ENCODE peak calls at places on chromosomes 12 and 14, in ten cellular contexts. Y is fibroblast of lung, S is PC-9, N is fibroblast of mammary gland, J is neural crest cell, D is astrocyte of the spinal cord, B is AG04449, P is cardiac fibroblast, Z is mammary epithelial cell, L is breast epithelium. V is an unnamed sample.

GRCh38 chr14:105525861-105526780 is at the start of gene TMEM121:
- DNase-seq in Y (no peak), S (no peak), N (no peak), J (peak), D (no peak), B (no peak), P (no peak), Z (no peak), L (peak), V (peak)

GRCh38 chr12:64450057-64450640 is 1.8 kb upstream of the TBK1 start:
- DNase-seq in Y (no peak), S (no peak), N (no peak), J (no peak), D (no peak), B (no peak), P (no peak), Z (no peak), L (no peak), V (no peak)

GRCh38 chr12:4289334-4289878 is 15.8 kb downstream of the CCND2 start:
- DNase-seq in Y (no peak), S (no peak), N (no peak), J (no peak), D (no peak), B (no peak), P (no peak), Z (no peak), L (no peak), V (no peak)

GRCh38 chr12:39755475-39755874 is 135.9 kb upstream of the ABCD2 start:
- DNase-seq in Y (no peak), S (no peak), N (no peak), J (no peak), D (no peak), B (no peak), P (no peak), Z (no peak), L (no peak), V (no peak)

GRCh38 chr12:16136206-16136605 is 141.3 kb downstream of the SLC15A5 start:
- DNase-seq in Y (no peak), S (no peak), N (no peak), J (no peak), D (no peak), B (no peak), P (no peak), Z (no peak), L (no peak), V (no peak)

GRCh38 chr12:8860165-8860961 is 37.9 kb downstream of the A2ML1 start:
- DNase-seq in Y (peak), S (peak), N (peak), J (peak), D (peak), B (peak), P (peak), Z (peak), L (peak), V (peak)

GRCh38 chr14:100524933-100525243 is 62.3 kb downstream of the BEGAIN start:
- DNase-seq in Y (peak), S (no peak), N (peak), J (peak), D (no peak), B (no peak), P (no peak), Z (no peak), L (no peak), V (peak)

GRCh38 chr12:26122681-26123481 is 2.0 kb downstream of the BHLHE41 start:
- DNase-seq in Y (peak), S (peak), N (peak), J (peak), D (peak), B (no peak), P (peak), Z (peak), L (peak), V (peak)

GRCh38 chr14:77469041-77469440 is 11.1 kb downstream of the AHSA1 start:
- DNase-seq in Y (no peak), S (no peak), N (no peak), J (no peak), D (no peak), B (no peak), P (no peak), Z (no peak), L (no peak), V (no peak)

GRCh38 chr12:64221656-64222010 is 463 bp downstream of the KICS2 start:
- DNase-seq in Y (peak), S (peak), N (peak), J (peak), D (peak), B (no peak), P (peak), Z (peak), L (peak), V (peak)

GRCh38 chr14:61564623-61565091 is 130.7 kb upstream of the HIF1A start:
- DNase-seq in Y (peak), S (peak), N (peak), J (no peak), D (peak), B (peak), P (peak), Z (peak), L (no peak), V (no peak)

GRCh38 chr12:5520037-5520436 is 88.1 kb downstream of the NTF3 start:
- DNase-seq in Y (no peak), S (no peak), N (no peak), J (no peak), D (no peak), B (no peak), P (no peak), Z (no peak), L (no peak), V (no peak)

GRCh38 chr12:2764398-2764797 is 30.4 kb upstream of the FKBP4 start:
- DNase-seq in Y (no peak), S (no peak), N (no peak), J (no peak), D (no peak), B (no peak), P (no peak), Z (no peak), L (no peak), V (no peak)

GRCh38 chr12:24560867-24561266 is 388.0 kb downstream of the BCAT1 start:
- DNase-seq in Y (no peak), S (no peak), N (peak), J (no peak), D (peak), B (no peak), P (peak), Z (no peak), L (no peak), V (peak)
- TF ChIP-seq CTCF in Y (no peak), S (no peak), N (no peak), J (no peak), D (no peak), B (no peak), P (no peak), Z (no peak), L (no peak), V (peak)

GRCh38 chr14:102451064-102451352 is 58.6 kb downstream of the ANKRD9 start:
- DNase-seq in Y (no peak), S (no peak), N (no peak), J (no peak), D (no peak), B (no peak), P (no peak), Z (no peak), L (no peak), V (no peak)
- TF ChIP-seq CTCF in Y (no peak), S (no peak), N (no peak), J (no peak), D (no peak), B (no peak), P (no peak), Z (no peak), L (no peak), V (no peak)

GRCh38 chr12:53804429-53804828 is 52.6 kb upstream of the CISTR start:
- DNase-seq in Y (no peak), S (peak), N (no peak), J (no peak), D (no peak), B (no peak), P (no peak), Z (peak), L (peak), V (no peak)

GRCh38 chr12:53805801-53806200 is 54.0 kb upstream of the CISTR start:
- DNase-seq in Y (peak), S (no peak), N (peak), J (no peak), D (no peak), B (no peak), P (no peak), Z (peak), L (no peak), V (no peak)

GRCh38 chr12:53803194-53803593 is 51.4 kb upstream of the CISTR start:
- DNase-seq in Y (no peak), S (no peak), N (peak), J (no peak), D (no peak), B (no peak), P (no peak), Z (no peak), L (no peak), V (no peak)

GRCh38 chr12:53805067-53805466 is 53.3 kb upstream of the CISTR start:
- DNase-seq in Y (no peak), S (peak), N (peak), J (no peak), D (no peak), B (no peak), P (peak), Z (peak), L (no peak), V (no peak)

DNA sequence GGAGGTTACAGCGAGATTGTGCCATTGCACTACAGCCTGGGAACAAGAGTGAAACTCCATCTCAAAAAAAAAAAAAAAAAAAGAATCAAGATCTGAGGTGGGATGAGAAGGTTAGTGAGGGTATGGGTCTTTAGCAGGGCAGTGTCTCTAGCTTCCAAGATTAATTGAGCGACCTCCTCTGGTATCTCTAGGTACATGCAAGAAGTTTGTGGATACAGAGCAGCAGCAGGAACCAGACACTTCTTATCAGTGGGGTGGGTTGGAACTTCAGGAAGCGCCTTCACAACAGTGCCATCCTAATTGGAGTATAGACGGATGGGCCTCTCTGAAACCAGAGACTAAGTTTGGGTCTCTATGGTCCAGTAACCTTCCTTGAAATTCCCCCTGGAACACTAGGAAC is 51.9 kb upstream of the CISTR start:
- DNase-seq in Y (no peak), S (peak), N (no peak), J (no peak), D (no peak), B (no peak), P (no peak), Z (no peak), L (no peak), V (peak)
- TF ChIP-seq CTCF in Y (no peak), S (peak), N (no peak), J (no peak), D (no peak), B (no peak), P (no peak), Z (no peak), L (no peak), V (peak)

GRCh38 chr14:68405959-68406358 is 386.9 kb downstream of the ZFP36L1 start:
- DNase-seq in Y (peak), S (no peak), N (peak), J (no peak), D (no peak), B (no peak), P (no peak), Z (peak), L (no peak), V (no peak)

GRCh38 chr14:68407275-68407674 is 385.6 kb downstream of the ZFP36L1 start:
- DNase-seq in Y (no peak), S (no peak), N (no peak), J (no peak), D (no peak), B (no peak), P (no peak), Z (no peak), L (no peak), V (no peak)

GRCh38 chr14:68409355-68409754 is 383.5 kb downstream of the ZFP36L1 start:
- DNase-seq in Y (peak), S (no peak), N (peak), J (no peak), D (no peak), B (no peak), P (peak), Z (no peak), L (no peak), V (no peak)

GRCh38 chr14:68407838-68408237 is 385.0 kb downstream of the ZFP36L1 start:
- DNase-seq in Y (no peak), S (no peak), N (no peak), J (no peak), D (no peak), B (no peak), P (no peak), Z (no peak), L (no peak), V (no peak)

GRCh38 chr14:68408680-68409079 is 384.2 kb downstream of the ZFP36L1 start:
- DNase-seq in Y (peak), S (no peak), N (peak), J (no peak), D (no peak), B (no peak), P (no peak), Z (no peak), L (no peak), V (peak)
- TF ChIP-seq CTCF in Y (no peak), S (no peak), N (peak), J (no peak), D (peak), B (no peak), P (peak), Z (no peak), L (no peak), V (peak)

DNA sequence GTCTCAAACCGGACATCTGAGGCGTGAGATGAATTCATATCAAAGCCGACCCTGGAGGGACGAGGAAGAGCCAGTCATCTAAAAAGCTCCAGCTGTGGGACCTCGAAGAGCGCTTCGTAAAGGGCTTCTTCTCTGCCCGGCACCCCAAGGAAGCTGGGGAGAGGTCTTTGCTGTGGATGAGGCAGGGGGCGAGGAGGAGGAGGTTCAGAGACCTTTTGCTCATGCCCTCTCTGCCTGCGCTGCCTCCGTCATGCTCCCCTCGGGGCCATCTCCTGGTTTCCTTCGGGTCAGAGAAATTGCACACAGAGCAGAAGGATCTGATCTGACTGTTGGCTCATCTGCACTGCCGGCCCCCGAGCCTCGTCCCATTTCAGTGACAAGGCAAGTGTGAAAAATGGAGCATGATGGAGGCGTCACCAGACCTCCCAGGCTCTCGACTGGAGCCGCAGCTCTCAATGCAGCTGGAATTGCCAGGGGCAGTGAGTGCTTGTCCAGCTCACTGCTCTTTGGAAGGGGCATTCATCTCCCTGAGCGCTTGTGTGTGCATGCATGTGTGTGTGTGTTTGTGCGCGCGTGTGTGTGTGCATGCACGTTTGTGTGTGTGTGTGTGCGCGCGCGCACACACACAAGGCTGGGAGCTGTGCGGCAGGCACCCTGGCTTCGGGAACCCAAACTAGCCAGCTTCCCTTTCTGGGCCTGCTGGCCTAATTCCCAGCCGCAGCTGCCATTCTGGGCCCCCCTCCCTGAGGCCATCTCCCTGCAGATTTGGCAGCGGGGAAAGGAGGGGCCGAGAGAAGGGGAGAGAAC is 9.2 kb downstream of the CABP1 start:
- DNase-seq in Y (no peak), S (no peak), N (no peak), J (no peak), D (no peak), B (no peak), P (no peak), Z (no peak), L (no peak), V (peak)
- TF ChIP-seq CTCF in Y (no peak), S (peak), N (no peak), J (no peak), D (no peak), B (no peak), P (no peak), Z (no peak), L (no peak), V (no peak)

GRCh38 chr14:71089974-71090373 is 182.7 kb downstream of the PCNX1 start:
- DNase-seq in Y (peak), S (no peak), N (peak), J (no peak), D (no peak), B (peak), P (peak), Z (no peak), L (no peak), V (no peak)

GRCh38 chr14:71086571-71086970 is 179.3 kb downstream of the PCNX1 start:
- DNase-seq in Y (peak), S (no peak), N (no peak), J (no peak), D (no peak), B (no peak), P (no peak), Z (no peak), L (no peak), V (no peak)
- TF ChIP-seq CTCF in Y (no peak), S (no peak), N (no peak), J (no peak), D (no peak), B (no peak), P (no peak), Z (no peak), L (no peak), V (no peak)

GRCh38 chr14:102213984-102214658 is 74.4 kb downstream of the WDR20 start:
- DNase-seq in Y (no peak), S (no peak), N (peak), J (no peak), D (no peak), B (no peak), P (no peak), Z (no peak), L (no peak), V (no peak)
- TF ChIP-seq CTCF in Y (peak), S (peak), N (peak), J (peak), D (peak), B (no peak), P (no peak), Z (peak), L (no peak), V (peak)

GRCh38 chr12:59717436-59717835 is 121.6 kb downstream of the SLC16A7 start:
- DNase-seq in Y (no peak), S (no peak), N (no peak), J (no peak), D (no peak), B (no peak), P (no peak), Z (no peak), L (no peak), V (no peak)
- TF ChIP-seq CTCF in Y (no peak), S (no peak), N (no peak), J (no peak), D (no peak), B (no peak), P (no peak), Z (no peak), L (no peak), V (no peak)

GRCh38 chr12:76111209-76111749 is 26.8 kb upstream of the NAP1L1 start:
- DNase-seq in Y (no peak), S (no peak), N (no peak), J (no peak), D (no peak), B (no peak), P (no peak), Z (no peak), L (no peak), V (no peak)

GRCh38 chr12:76119887-76120286 is 35.4 kb upstream of the NAP1L1 start:
- DNase-seq in Y (no peak), S (no peak), N (no peak), J (no peak), D (no peak), B (no peak), P (no peak), Z (no peak), L (no peak), V (no peak)

GRCh38 chr12:76117751-76118150 is 33.3 kb upstream of the NAP1L1 start:
- DNase-seq in Y (no peak), S (no peak), N (no peak), J (no peak), D (no peak), B (no peak), P (no peak), Z (no peak), L (no peak), V (no peak)

GRCh38 chr12:76113800-76114757 is 29.6 kb upstream of the NAP1L1 start:
- DNase-seq in Y (no peak), S (no peak), N (no peak), J (no peak), D (no peak), B (no peak), P (peak), Z (no peak), L (no peak), V (no peak)

DNA sequence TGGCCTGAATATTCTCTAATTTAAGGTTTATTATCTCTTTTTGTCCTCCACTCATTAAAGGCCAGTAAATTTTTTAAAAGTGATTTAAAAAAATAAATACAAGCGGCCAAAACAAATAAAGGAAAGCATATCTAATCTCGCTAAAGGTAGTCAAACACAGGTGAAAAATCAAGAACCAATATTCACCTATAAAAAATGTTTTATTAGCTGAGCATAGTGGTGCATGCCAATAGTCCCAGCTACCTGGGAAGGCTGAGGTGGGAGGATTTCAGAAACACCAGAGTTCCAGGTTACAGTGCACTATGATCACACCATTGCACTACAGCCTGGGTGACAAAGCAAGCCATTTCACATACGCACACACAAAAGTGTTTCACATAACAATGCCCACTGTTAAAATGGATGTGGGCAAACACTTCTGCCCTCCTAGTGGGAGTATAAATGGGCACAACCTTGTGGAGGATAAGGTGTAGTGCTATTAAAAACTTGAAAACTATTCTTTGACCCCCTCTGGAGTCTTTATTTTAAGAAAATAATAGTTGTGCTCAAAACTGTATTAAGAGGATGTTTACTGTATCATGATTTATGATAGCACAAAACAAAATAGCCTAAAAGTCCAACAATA is 32.7 kb upstream of the NAP1L1 start:
- DNase-seq in Y (no peak), S (no peak), N (no peak), J (no peak), D (no peak), B (no peak), P (no peak), Z (no peak), L (no peak), V (no peak)
- TF ChIP-seq CTCF in Y (no peak), S (no peak), N (no peak), J (no peak), D (no peak), B (no peak), P (no peak), Z (peak), L (no peak), V (no peak)